ENCODE peak calls at places on chromosomes 1 and 21, in five cellular contexts. One of them, this sample, is unnamed.

GRCh38 chr1:179091691-179092165 is 9.9 kb downstream of the TOR3A start:
- DNase-seq in type B pancreatic cell: no peak
- DNase-seq in NCI-H345: peak
- DNase-seq in kidney: peak
- DNase-seq in GM12892: no peak
- DNase-seq in this sample: no peak

GRCh38 chr21:45910548-45911221 is 70.9 kb upstream of the COL6A1 start:
- DNase-seq in kidney: peak
- DNase-seq in NCI-H345: peak
- DNase-seq in GM12892: no peak
- DNase-seq in type B pancreatic cell: no peak
- DNase-seq in this sample: no peak

GRCh38 chr1:152972196-152972886 is 1.9 kb downstream of the SPRR4 start:
- DNase-seq in NCI-H345: no peak
- DNase-seq in GM12892: no peak
- DNase-seq in type B pancreatic cell: no peak
- DNase-seq in kidney: no peak
- DNase-seq in this sample: no peak

GRCh38 chr1:84143796-84144565 is at the start of gene PRKACB:
- DNase-seq in type B pancreatic cell: no peak
- DNase-seq in kidney: no peak
- DNase-seq in GM12892: no peak
- DNase-seq in NCI-H345: no peak
- DNase-seq in this sample: no peak

GRCh38 chr21:33059319-33059894 is 10.5 kb upstream of the OLIG1 start:
- DNase-seq in NCI-H345: no peak
- DNase-seq in type B pancreatic cell: no peak
- DNase-seq in kidney: no peak
- DNase-seq in GM12892: no peak
- DNase-seq in this sample: no peak

GRCh38 chr1:168098534-168099313 is 38.0 kb downstream of the GPR161 start:
- DNase-seq in NCI-H345: no peak
- DNase-seq in kidney: no peak
- DNase-seq in type B pancreatic cell: no peak
- DNase-seq in GM12892: no peak
- DNase-seq in this sample: no peak

GRCh38 chr1:165144757-165145397 is 211.6 kb downstream of the LMX1A start:
- DNase-seq in NCI-H345: peak
- DNase-seq in kidney: no peak
- DNase-seq in type B pancreatic cell: peak
- DNase-seq in GM12892: no peak
- DNase-seq in this sample: no peak

GRCh38 chr21:28154121-28154520 is 838.6 kb downstream of the LTN1 start:
- DNase-seq in kidney: no peak
- DNase-seq in type B pancreatic cell: no peak
- DNase-seq in NCI-H345: no peak
- DNase-seq in GM12892: no peak
- DNase-seq in this sample: no peak

GRCh38 chr1:2474104-2474787 is 1.8 kb upstream of the PLCH2 start:
- DNase-seq in kidney: no peak
- DNase-seq in NCI-H345: no peak
- DNase-seq in type B pancreatic cell: no peak
- DNase-seq in GM12892: no peak
- DNase-seq in this sample: no peak

GRCh38 chr1:231124746-231125145 is 37.1 kb upstream of the TRIM67 start:
- DNase-seq in kidney: no peak
- DNase-seq in GM12892: no peak
- DNase-seq in NCI-H345: no peak
- DNase-seq in type B pancreatic cell: no peak
- DNase-seq in this sample: no peak

GRCh38 chr1:95520390-95520789 is 286.4 kb downstream of the RWDD3 start:
- DNase-seq in kidney: no peak
- DNase-seq in type B pancreatic cell: no peak
- DNase-seq in NCI-H345: no peak
- DNase-seq in GM12892: no peak
- DNase-seq in this sample: no peak

GRCh38 chr1:79323240-79324025 is 316.9 kb upstream of the ADGRL4 start:
- DNase-seq in NCI-H345: no peak
- DNase-seq in GM12892: no peak
- DNase-seq in type B pancreatic cell: no peak
- DNase-seq in kidney: no peak
- DNase-seq in this sample: no peak

GRCh38 chr1:94983343-94983742 is 56.4 kb upstream of the CNN3 start:
- DNase-seq in kidney: no peak
- DNase-seq in type B pancreatic cell: no peak
- DNase-seq in NCI-H345: no peak
- DNase-seq in GM12892: no peak
- DNase-seq in this sample: no peak

GRCh38 chr1:168084396-168085231 is 52.1 kb downstream of the GPR161 start:
- DNase-seq in kidney: peak
- DNase-seq in NCI-H345: peak
- DNase-seq in type B pancreatic cell: no peak
- DNase-seq in GM12892: peak
- DNase-seq in this sample: peak

GRCh38 chr1:28176492-28177470 is at the start of gene PTAFR:
- DNase-seq in GM12892: peak
- DNase-seq in kidney: no peak
- DNase-seq in type B pancreatic cell: no peak
- DNase-seq in NCI-H345: no peak
- DNase-seq in this sample: no peak

GRCh38 chr1:174995916-174996315 is 3.8 kb upstream of the CACYBP start:
- DNase-seq in kidney: no peak
- DNase-seq in NCI-H345: no peak
- DNase-seq in GM12892: no peak
- DNase-seq in type B pancreatic cell: no peak
- DNase-seq in this sample: no peak

GRCh38 chr1:244863491-244864252 is 671 bp downstream of the HNRNPU start:
- DNase-seq in type B pancreatic cell: peak
- DNase-seq in NCI-H345: no peak
- DNase-seq in GM12892: no peak
- DNase-seq in kidney: peak
- DNase-seq in this sample: no peak

GRCh38 chr1:34879230-34879629 is 19.7 kb upstream of the SMIM12 start:
- DNase-seq in GM12892: no peak
- DNase-seq in NCI-H345: no peak
- DNase-seq in type B pancreatic cell: no peak
- DNase-seq in kidney: no peak
- DNase-seq in this sample: no peak

GRCh38 chr1:108200627-108201106 is 524 bp upstream of the SLC25A24 start:
- DNase-seq in NCI-H345: peak
- DNase-seq in type B pancreatic cell: no peak
- DNase-seq in kidney: no peak
- DNase-seq in GM12892: no peak
- DNase-seq in this sample: peak

GRCh38 chr1:201883786-201884185 is 4.9 kb upstream of the SHISA4 start:
- DNase-seq in kidney: no peak
- DNase-seq in GM12892: no peak
- DNase-seq in NCI-H345: no peak
- DNase-seq in type B pancreatic cell: no peak
- DNase-seq in this sample: no peak

GRCh38 chr1:42815938-42816599 is 853 bp upstream of the ERMAP start:
- DNase-seq in NCI-H345: peak
- DNase-seq in GM12892: no peak
- DNase-seq in type B pancreatic cell: no peak
- DNase-seq in kidney: no peak
- DNase-seq in this sample: no peak

GRCh38 chr1:247576514-247576913 is 11.6 kb upstream of the OR2G2 start:
- DNase-seq in NCI-H345: no peak
- DNase-seq in kidney: no peak
- DNase-seq in GM12892: no peak
- DNase-seq in type B pancreatic cell: no peak
- DNase-seq in this sample: no peak

GRCh38 chr1:6359568-6360496 is 33.7 kb downstream of the ACOT7 start:
- DNase-seq in GM12892: peak
- DNase-seq in kidney: peak
- DNase-seq in NCI-H345: no peak
- DNase-seq in type B pancreatic cell: no peak
- DNase-seq in this sample: no peak

GRCh38 chr1:47703981-47704596 is 266.2 kb downstream of the FOXD2 start:
- DNase-seq in GM12892: no peak
- DNase-seq in kidney: no peak
- DNase-seq in NCI-H345: no peak
- DNase-seq in type B pancreatic cell: no peak
- DNase-seq in this sample: no peak

GRCh38 chr1:33132549-33132948 is 49.3 kb downstream of the TRIM62 start:
- DNase-seq in kidney: no peak
- DNase-seq in type B pancreatic cell: no peak
- DNase-seq in NCI-H345: no peak
- DNase-seq in GM12892: no peak
- DNase-seq in this sample: no peak

This sample was measured in activated CD8-positive, alpha-beta memory T cell treated with anti-CD3 and anti-CD28 coated beads for 4 hours.